ENCODE peak calls at places on chromosome 5, in six cellular contexts. One of them, this sample, is unnamed.

GRCh38 chr5:154293219-154293618 is 102.7 kb downstream of the GALNT10 start:
- DNase-seq in brain pericyte: no peak
- DNase-seq in C1 segment of cervical spinal cord: no peak
- DNase-seq in LoVo: no peak
- DNase-seq in HS-27A: no peak
- DNase-seq in activated CD8-positive, alpha-beta memory T cell treated with anti-CD3 and anti-CD28 coated beads for 1 hour: no peak
- DNase-seq in this sample: no peak

GRCh38 chr5:168792678-168793077 is 213.5 kb upstream of the PANK3 start:
- DNase-seq in LoVo: no peak
- DNase-seq in brain pericyte: no peak
- DNase-seq in HS-27A: no peak
- DNase-seq in activated CD8-positive, alpha-beta memory T cell treated with anti-CD3 and anti-CD28 coated beads for 1 hour: no peak
- DNase-seq in C1 segment of cervical spinal cord: no peak
- DNase-seq in this sample: no peak

GRCh38 chr5:534743-535671 is 10.8 kb upstream of the SLC9A3 start:
- DNase-seq in brain pericyte: no peak
- DNase-seq in C1 segment of cervical spinal cord: no peak
- DNase-seq in LoVo: no peak
- DNase-seq in HS-27A: no peak
- DNase-seq in activated CD8-positive, alpha-beta memory T cell treated with anti-CD3 and anti-CD28 coated beads for 1 hour: no peak
- DNase-seq in this sample: no peak

GRCh38 chr5:153537225-153537624 is 46.8 kb downstream of the GRIA1 start:
- DNase-seq in brain pericyte: no peak
- DNase-seq in HS-27A: no peak
- DNase-seq in activated CD8-positive, alpha-beta memory T cell treated with anti-CD3 and anti-CD28 coated beads for 1 hour: no peak
- DNase-seq in LoVo: no peak
- DNase-seq in C1 segment of cervical spinal cord: no peak
- DNase-seq in this sample: no peak

GRCh38 chr5:57366744-57367143 is 115.9 kb downstream of the ACTBL2 start:
- DNase-seq in LoVo: peak
- DNase-seq in C1 segment of cervical spinal cord: no peak
- DNase-seq in activated CD8-positive, alpha-beta memory T cell treated with anti-CD3 and anti-CD28 coated beads for 1 hour: no peak
- DNase-seq in HS-27A: peak
- DNase-seq in brain pericyte: no peak
- DNase-seq in this sample: peak

GRCh38 chr5:116911074-116911473 is 336.5 kb upstream of the SEMA6A start:
- DNase-seq in brain pericyte: no peak
- DNase-seq in C1 segment of cervical spinal cord: no peak
- DNase-seq in activated CD8-positive, alpha-beta memory T cell treated with anti-CD3 and anti-CD28 coated beads for 1 hour: no peak
- DNase-seq in LoVo: no peak
- DNase-seq in HS-27A: no peak
- DNase-seq in this sample: no peak

GRCh38 chr5:26737763-26738162 is 300.6 kb downstream of the CDH9 start:
- DNase-seq in brain pericyte: no peak
- DNase-seq in activated CD8-positive, alpha-beta memory T cell treated with anti-CD3 and anti-CD28 coated beads for 1 hour: no peak
- DNase-seq in HS-27A: no peak
- DNase-seq in C1 segment of cervical spinal cord: no peak
- DNase-seq in LoVo: no peak
- DNase-seq in this sample: no peak

GRCh38 chr5:9474241-9475002 is 71.5 kb downstream of the SEMA5A start:
- DNase-seq in HS-27A: no peak
- DNase-seq in LoVo: no peak
- DNase-seq in C1 segment of cervical spinal cord: no peak
- DNase-seq in brain pericyte: no peak
- DNase-seq in activated CD8-positive, alpha-beta memory T cell treated with anti-CD3 and anti-CD28 coated beads for 1 hour: no peak
- DNase-seq in this sample: no peak

GRCh38 chr5:132365213-132365612 is 4.3 kb upstream of the SLC22A5 start:
- DNase-seq in C1 segment of cervical spinal cord: no peak
- DNase-seq in activated CD8-positive, alpha-beta memory T cell treated with anti-CD3 and anti-CD28 coated beads for 1 hour: no peak
- DNase-seq in HS-27A: no peak
- DNase-seq in brain pericyte: no peak
- DNase-seq in LoVo: peak
- DNase-seq in this sample: no peak

GRCh38 chr5:66814146-66814991 is 218.2 kb downstream of the MAST4 start:
- DNase-seq in C1 segment of cervical spinal cord: no peak
- DNase-seq in activated CD8-positive, alpha-beta memory T cell treated with anti-CD3 and anti-CD28 coated beads for 1 hour: no peak
- DNase-seq in HS-27A: no peak
- DNase-seq in brain pericyte: no peak
- DNase-seq in LoVo: peak
- DNase-seq in this sample: peak

GRCh38 chr5:83720805-83721431 is at the start of gene HAPLN1:
- DNase-seq in C1 segment of cervical spinal cord: no peak
- DNase-seq in activated CD8-positive, alpha-beta memory T cell treated with anti-CD3 and anti-CD28 coated beads for 1 hour: no peak
- DNase-seq in brain pericyte: no peak
- DNase-seq in LoVo: no peak
- DNase-seq in HS-27A: no peak
- DNase-seq in this sample: no peak

GRCh38 chr5:94181940-94182339 is 436.5 kb downstream of the KIAA0825 start:
- DNase-seq in LoVo: no peak
- DNase-seq in C1 segment of cervical spinal cord: no peak
- DNase-seq in brain pericyte: no peak
- DNase-seq in HS-27A: no peak
- DNase-seq in activated CD8-positive, alpha-beta memory T cell treated with anti-CD3 and anti-CD28 coated beads for 1 hour: no peak
- DNase-seq in this sample: no peak

GRCh38 chr5:179166171-179166885 is 106.2 kb downstream of the ZNF354C start:
- DNase-seq in HS-27A: no peak
- DNase-seq in activated CD8-positive, alpha-beta memory T cell treated with anti-CD3 and anti-CD28 coated beads for 1 hour: no peak
- DNase-seq in LoVo: no peak
- DNase-seq in C1 segment of cervical spinal cord: no peak
- DNase-seq in brain pericyte: no peak
- DNase-seq in this sample: no peak

GRCh38 chr5:145852990-145853389 is 17.8 kb upstream of the PRELID2 start:
- DNase-seq in C1 segment of cervical spinal cord: no peak
- DNase-seq in LoVo: no peak
- DNase-seq in activated CD8-positive, alpha-beta memory T cell treated with anti-CD3 and anti-CD28 coated beads for 1 hour: no peak
- DNase-seq in brain pericyte: no peak
- DNase-seq in HS-27A: no peak
- DNase-seq in this sample: no peak

GRCh38 chr5:60494144-60494543 is 205.8 kb downstream of the DEPDC1B start:
- DNase-seq in brain pericyte: no peak
- DNase-seq in C1 segment of cervical spinal cord: no peak
- DNase-seq in activated CD8-positive, alpha-beta memory T cell treated with anti-CD3 and anti-CD28 coated beads for 1 hour: no peak
- DNase-seq in HS-27A: no peak
- DNase-seq in LoVo: no peak
- DNase-seq in this sample: no peak

GRCh38 chr5:151772868-151773561 is 1.3 kb downstream of the G3BP1 start:
- DNase-seq in activated CD8-positive, alpha-beta memory T cell treated with anti-CD3 and anti-CD28 coated beads for 1 hour: no peak
- DNase-seq in C1 segment of cervical spinal cord: no peak
- DNase-seq in HS-27A: no peak
- DNase-seq in brain pericyte: no peak
- DNase-seq in LoVo: peak
- DNase-seq in this sample: no peak

GRCh38 chr5:5089895-5090649 is 50.1 kb upstream of the ADAMTS16 start:
- DNase-seq in C1 segment of cervical spinal cord: no peak
- DNase-seq in LoVo: no peak
- DNase-seq in brain pericyte: no peak
- DNase-seq in HS-27A: no peak
- DNase-seq in activated CD8-positive, alpha-beta memory T cell treated with anti-CD3 and anti-CD28 coated beads for 1 hour: no peak
- DNase-seq in this sample: no peak

GRCh38 chr5:126464959-126465358 is 41.8 kb downstream of the GRAMD2B start:
- DNase-seq in LoVo: no peak
- DNase-seq in HS-27A: no peak
- DNase-seq in brain pericyte: no peak
- DNase-seq in C1 segment of cervical spinal cord: no peak
- DNase-seq in activated CD8-positive, alpha-beta memory T cell treated with anti-CD3 and anti-CD28 coated beads for 1 hour: no peak
- DNase-seq in this sample: no peak

GRCh38 chr5:31007672-31008071 is 185.8 kb upstream of the CDH6 start:
- DNase-seq in activated CD8-positive, alpha-beta memory T cell treated with anti-CD3 and anti-CD28 coated beads for 1 hour: no peak
- DNase-seq in C1 segment of cervical spinal cord: no peak
- DNase-seq in LoVo: no peak
- DNase-seq in brain pericyte: no peak
- DNase-seq in HS-27A: no peak
- DNase-seq in this sample: no peak

GRCh38 chr5:5560016-5560415 is 137.5 kb downstream of the ICE1 start:
- DNase-seq in LoVo: no peak
- DNase-seq in C1 segment of cervical spinal cord: no peak
- DNase-seq in activated CD8-positive, alpha-beta memory T cell treated with anti-CD3 and anti-CD28 coated beads for 1 hour: no peak
- DNase-seq in brain pericyte: no peak
- DNase-seq in HS-27A: no peak
- DNase-seq in this sample: no peak

GRCh38 chr5:72512179-72512860 is 5.1 kb upstream of the ZNF366 start:
- DNase-seq in HS-27A: no peak
- DNase-seq in C1 segment of cervical spinal cord: no peak
- DNase-seq in activated CD8-positive, alpha-beta memory T cell treated with anti-CD3 and anti-CD28 coated beads for 1 hour: no peak
- DNase-seq in LoVo: no peak
- DNase-seq in brain pericyte: no peak
- DNase-seq in this sample: no peak

GRCh38 chr5:32320144-32320543 is 7.4 kb upstream of the MTMR12 start:
- DNase-seq in C1 segment of cervical spinal cord: no peak
- DNase-seq in activated CD8-positive, alpha-beta memory T cell treated with anti-CD3 and anti-CD28 coated beads for 1 hour: no peak
- DNase-seq in LoVo: no peak
- DNase-seq in brain pericyte: no peak
- DNase-seq in HS-27A: no peak
- DNase-seq in this sample: no peak